ENCODE peak calls at places on chromosomes 3 and 15, in seven cellular contexts. One of them, this sample, is unnamed.

GRCh38 chr15:91922701-91923279 is 69.3 kb downstream of the SLCO3A1 start:
- DNase-seq in H1: no peak
- DNase-seq in mesendoderm: no peak
- DNase-seq in neuronal stem cell: no peak
- DNase-seq in H9: no peak
- DNase-seq in mesenchymal stem cell: no peak
- DNase-seq in trophoblast cell: no peak
- DNase-seq in this sample: no peak

GRCh38 chr15:93929375-93930094 is 301.8 kb upstream of the MCTP2 start:
- DNase-seq in mesenchymal stem cell: peak
- DNase-seq in H1: peak
- DNase-seq in neuronal stem cell: no peak
- DNase-seq in trophoblast cell: no peak
- DNase-seq in mesendoderm: peak
- DNase-seq in H9: peak
- DNase-seq in this sample: peak

GRCh38 chr3:17194116-17194515 is 309.4 kb downstream of the PLCL2 start:
- DNase-seq in H9: no peak
- DNase-seq in mesenchymal stem cell: no peak
- DNase-seq in H1: no peak
- DNase-seq in neuronal stem cell: no peak
- DNase-seq in trophoblast cell: no peak
- DNase-seq in mesendoderm: no peak
- DNase-seq in this sample: no peak

GRCh38 chr3:73081140-73081539 is 19.7 kb downstream of the EBLN2 start:
- DNase-seq in H1: no peak
- DNase-seq in H9: no peak
- DNase-seq in neuronal stem cell: no peak
- DNase-seq in mesendoderm: no peak
- DNase-seq in mesenchymal stem cell: no peak
- DNase-seq in trophoblast cell: no peak
- DNase-seq in this sample: no peak

GRCh38 chr15:41671656-41672636 is 11.7 kb downstream of the MGA start:
- DNase-seq in H9: no peak
- DNase-seq in H1: no peak
- DNase-seq in neuronal stem cell: no peak
- DNase-seq in trophoblast cell: no peak
- DNase-seq in mesenchymal stem cell: no peak
- DNase-seq in mesendoderm: no peak
- DNase-seq in this sample: no peak

GRCh38 chr3:114155370-114155821 is 23.5 kb downstream of the DRD3 start:
- DNase-seq in neuronal stem cell: no peak
- DNase-seq in trophoblast cell: peak
- DNase-seq in H9: peak
- DNase-seq in mesendoderm: peak
- DNase-seq in H1: no peak
- DNase-seq in mesenchymal stem cell: peak
- DNase-seq in this sample: peak

GRCh38 chr3:64655160-64655559 is 32.6 kb downstream of the ADAMTS9 start:
- DNase-seq in H1: no peak
- DNase-seq in neuronal stem cell: no peak
- DNase-seq in H9: no peak
- DNase-seq in mesendoderm: peak
- DNase-seq in mesenchymal stem cell: no peak
- DNase-seq in trophoblast cell: no peak
- DNase-seq in this sample: no peak

GRCh38 chr15:75452364-75452967 is 976 bp upstream of the SIN3A start:
- DNase-seq in H9: peak
- DNase-seq in trophoblast cell: peak
- DNase-seq in mesenchymal stem cell: peak
- DNase-seq in H1: no peak
- DNase-seq in mesendoderm: peak
- DNase-seq in neuronal stem cell: peak
- DNase-seq in this sample: peak

GRCh38 chr3:58474348-58474911 is 17.5 kb upstream of the KCTD6 start:
- DNase-seq in neuronal stem cell: no peak
- DNase-seq in mesenchymal stem cell: no peak
- DNase-seq in H9: no peak
- DNase-seq in mesendoderm: no peak
- DNase-seq in trophoblast cell: no peak
- DNase-seq in H1: no peak
- DNase-seq in this sample: no peak

GRCh38 chr3:16487506-16488175 is 25.9 kb downstream of the RFTN1 start:
- DNase-seq in H1: no peak
- DNase-seq in mesenchymal stem cell: no peak
- DNase-seq in mesendoderm: no peak
- DNase-seq in H9: no peak
- DNase-seq in trophoblast cell: no peak
- DNase-seq in neuronal stem cell: no peak
- DNase-seq in this sample: no peak

GRCh38 chr15:84570164-84570692 is 30.6 kb upstream of the ZSCAN2 start:
- DNase-seq in mesendoderm: peak
- DNase-seq in trophoblast cell: peak
- DNase-seq in mesenchymal stem cell: peak
- DNase-seq in H1: no peak
- DNase-seq in H9: no peak
- DNase-seq in neuronal stem cell: peak
- DNase-seq in this sample: no peak

GRCh38 chr15:71547066-71547465 is 263.3 kb upstream of the NR2E3 start:
- DNase-seq in mesendoderm: no peak
- DNase-seq in H1: no peak
- DNase-seq in H9: no peak
- DNase-seq in neuronal stem cell: no peak
- DNase-seq in trophoblast cell: no peak
- DNase-seq in mesenchymal stem cell: no peak
- DNase-seq in this sample: no peak

GRCh38 chr15:83306561-83306960 is 22.1 kb upstream of the BNC1 start:
- DNase-seq in H9: no peak
- DNase-seq in trophoblast cell: peak
- DNase-seq in mesenchymal stem cell: peak
- DNase-seq in mesendoderm: no peak
- DNase-seq in neuronal stem cell: no peak
- DNase-seq in H1: no peak
- DNase-seq in this sample: peak

GRCh38 chr15:83310521-83311456 is 26.3 kb upstream of the BNC1 start:
- DNase-seq in neuronal stem cell: no peak
- DNase-seq in H9: no peak
- DNase-seq in mesendoderm: no peak
- DNase-seq in mesenchymal stem cell: peak
- DNase-seq in trophoblast cell: no peak
- DNase-seq in H1: no peak
- DNase-seq in this sample: no peak

GRCh38 chr15:83308671-83309070 is 24.2 kb upstream of the BNC1 start:
- DNase-seq in neuronal stem cell: no peak
- DNase-seq in trophoblast cell: no peak
- DNase-seq in mesenchymal stem cell: no peak
- DNase-seq in H1: no peak
- DNase-seq in mesendoderm: no peak
- DNase-seq in H9: no peak
- DNase-seq in this sample: no peak

DNA sequence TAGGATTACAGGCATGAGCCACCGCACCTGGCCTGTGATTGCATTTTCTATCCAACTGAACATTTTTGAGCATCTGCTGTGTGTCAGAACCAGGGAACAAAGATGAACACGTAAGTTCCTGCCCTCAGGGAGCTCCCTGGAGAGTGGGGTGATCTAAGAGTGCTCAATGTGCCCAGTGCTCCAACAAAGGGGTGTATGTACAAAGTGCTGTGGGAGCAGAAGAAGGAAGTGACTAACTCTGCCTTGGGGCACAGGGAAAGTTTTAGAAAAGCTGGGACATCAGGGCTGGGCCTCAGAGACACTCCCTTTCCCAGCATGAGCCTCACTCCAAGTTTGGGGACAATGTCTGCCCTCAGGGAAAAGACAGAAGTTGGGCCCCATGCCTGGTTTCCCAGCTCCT is 27.6 kb upstream of the BNC1 start:
- DNase-seq in H9: no peak
- DNase-seq in neuronal stem cell: no peak
- DNase-seq in mesenchymal stem cell: no peak
- DNase-seq in H1: no peak
- DNase-seq in trophoblast cell: no peak
- DNase-seq in mesendoderm: no peak
- DNase-seq in this sample: no peak
- H4K8ac ChIP-seq in H9: no peak
- H4K8ac ChIP-seq in neuronal stem cell: no peak
- H4K8ac ChIP-seq in mesenchymal stem cell: no peak
- H4K8ac ChIP-seq in H1: no peak
- H4K8ac ChIP-seq in trophoblast cell: no peak
- H4K8ac ChIP-seq in mesendoderm: no peak
- H4K8ac ChIP-seq in this sample: no peak

GRCh38 chr3:131550562-131551188 is 47.9 kb upstream of the MRPL3 start:
- DNase-seq in mesenchymal stem cell: no peak
- DNase-seq in trophoblast cell: no peak
- DNase-seq in H9: no peak
- DNase-seq in H1: no peak
- DNase-seq in neuronal stem cell: no peak
- DNase-seq in mesendoderm: no peak
- DNase-seq in this sample: no peak

GRCh38 chr3:131549340-131549739 is 46.6 kb upstream of the MRPL3 start:
- DNase-seq in trophoblast cell: peak
- DNase-seq in mesenchymal stem cell: no peak
- DNase-seq in neuronal stem cell: no peak
- DNase-seq in H1: no peak
- DNase-seq in H9: no peak
- DNase-seq in mesendoderm: peak
- DNase-seq in this sample: no peak

GRCh38 chr3:131551761-131552160 is 49.0 kb upstream of the MRPL3 start:
- DNase-seq in H9: no peak
- DNase-seq in mesendoderm: no peak
- DNase-seq in H1: no peak
- DNase-seq in mesenchymal stem cell: no peak
- DNase-seq in trophoblast cell: no peak
- DNase-seq in neuronal stem cell: no peak
- DNase-seq in this sample: no peak

GRCh38 chr3:131555456-131555855 is 52.7 kb upstream of the MRPL3 start:
- DNase-seq in mesendoderm: no peak
- DNase-seq in trophoblast cell: no peak
- DNase-seq in H1: no peak
- DNase-seq in neuronal stem cell: no peak
- DNase-seq in mesenchymal stem cell: no peak
- DNase-seq in H9: no peak
- DNase-seq in this sample: no peak

DNA sequence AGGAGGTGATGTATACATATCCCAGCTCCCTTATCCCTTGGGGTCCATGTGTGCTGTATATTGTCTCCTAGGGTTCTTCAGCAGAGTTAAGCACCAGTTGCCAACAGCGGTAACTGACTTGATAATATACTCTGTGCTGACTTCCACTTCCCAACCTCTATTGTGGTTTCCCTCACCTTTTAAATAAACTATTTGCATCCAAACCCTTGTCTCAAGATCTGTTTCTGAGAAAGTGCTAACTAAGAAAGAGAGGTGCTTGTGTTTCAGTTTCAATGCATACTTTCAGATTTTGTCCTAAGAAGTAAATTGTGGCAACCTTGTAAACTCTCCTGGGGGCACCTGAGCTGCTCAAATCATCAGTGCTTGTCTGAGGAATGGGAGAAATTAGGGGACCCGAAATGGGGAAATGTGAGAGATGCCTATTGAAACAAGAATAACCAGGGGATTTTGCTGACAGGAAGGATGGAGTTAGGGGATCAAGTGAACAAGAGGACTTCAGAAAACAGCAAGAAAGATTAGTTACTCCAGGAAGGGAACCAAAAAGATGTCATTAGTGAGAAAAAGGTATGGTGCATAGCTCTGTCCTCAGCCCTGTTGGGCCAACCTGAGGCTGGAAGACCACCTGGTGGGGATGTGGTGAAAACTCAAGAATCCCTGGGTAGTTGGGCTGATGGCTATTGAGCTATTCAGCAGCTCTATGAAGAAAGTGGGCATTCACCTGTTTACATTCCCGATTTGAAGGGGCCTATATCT is 50.9 kb upstream of the MRPL3 start:
- DNase-seq in mesendoderm: no peak
- DNase-seq in mesenchymal stem cell: no peak
- DNase-seq in neuronal stem cell: no peak
- DNase-seq in trophoblast cell: no peak
- DNase-seq in H9: no peak
- DNase-seq in H1: no peak
- DNase-seq in this sample: no peak
- H4K8ac ChIP-seq in mesendoderm: no peak
- H4K8ac ChIP-seq in mesenchymal stem cell: no peak
- H4K8ac ChIP-seq in neuronal stem cell: no peak
- H4K8ac ChIP-seq in trophoblast cell: no peak
- H4K8ac ChIP-seq in H9: no peak
- H4K8ac ChIP-seq in H1: no peak
- H4K8ac ChIP-seq in this sample: no peak

DNA sequence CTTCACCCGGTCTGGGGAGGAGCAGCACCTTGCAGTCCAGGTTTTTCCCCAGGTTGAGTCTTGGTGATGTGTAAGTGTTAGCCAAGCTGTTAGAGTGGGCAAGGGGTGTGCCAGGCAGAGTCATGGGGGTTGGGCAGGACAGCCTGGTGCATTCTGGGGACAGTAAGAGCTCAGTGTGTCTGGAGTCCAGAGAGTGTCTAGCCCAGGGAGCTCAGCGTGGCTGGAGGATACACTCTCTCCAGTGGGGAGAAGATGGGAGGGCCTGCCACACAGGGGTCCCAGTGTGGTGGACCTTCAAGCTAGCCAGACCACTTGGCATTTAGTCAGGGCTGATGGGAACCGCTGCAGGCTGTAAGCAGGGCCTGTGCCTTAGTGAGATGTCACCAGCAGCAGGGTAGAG is 87.3 kb downstream of the AAGAB start:
- DNase-seq in H1: no peak
- DNase-seq in mesendoderm: no peak
- DNase-seq in neuronal stem cell: no peak
- DNase-seq in H9: no peak
- DNase-seq in mesenchymal stem cell: no peak
- DNase-seq in trophoblast cell: no peak
- DNase-seq in this sample: no peak
- H4K8ac ChIP-seq in H1: no peak
- H4K8ac ChIP-seq in mesendoderm: no peak
- H4K8ac ChIP-seq in neuronal stem cell: no peak
- H4K8ac ChIP-seq in H9: no peak
- H4K8ac ChIP-seq in mesenchymal stem cell: no peak
- H4K8ac ChIP-seq in trophoblast cell: no peak
- H4K8ac ChIP-seq in this sample: peak

GRCh38 chr3:50385741-50386140 is 26.4 kb upstream of the TMEM115 start:
- DNase-seq in H9: no peak
- DNase-seq in neuronal stem cell: no peak
- DNase-seq in trophoblast cell: no peak
- DNase-seq in mesendoderm: no peak
- DNase-seq in H1: no peak
- DNase-seq in mesenchymal stem cell: no peak
- DNase-seq in this sample: no peak

GRCh38 chr3:50383750-50384149 is 24.4 kb upstream of the TMEM115 start:
- DNase-seq in mesenchymal stem cell: no peak
- DNase-seq in H9: no peak
- DNase-seq in H1: no peak
- DNase-seq in trophoblast cell: no peak
- DNase-seq in mesendoderm: no peak
- DNase-seq in neuronal stem cell: no peak
- DNase-seq in this sample: no peak

GRCh38 chr3:50381315-50381714 is 22.0 kb upstream of the TMEM115 start:
- DNase-seq in H9: no peak
- DNase-seq in neuronal stem cell: no peak
- DNase-seq in H1: no peak
- DNase-seq in trophoblast cell: no peak
- DNase-seq in mesenchymal stem cell: no peak
- DNase-seq in mesendoderm: no peak
- DNase-seq in this sample: no peak

GRCh38 chr3:50380375-50381085 is 21.2 kb upstream of the TMEM115 start:
- DNase-seq in H1: no peak
- DNase-seq in mesenchymal stem cell: no peak
- DNase-seq in mesendoderm: no peak
- DNase-seq in neuronal stem cell: no peak
- DNase-seq in H9: no peak
- DNase-seq in trophoblast cell: no peak
- DNase-seq in this sample: no peak

GRCh38 chr3:50382271-50382670 is 22.9 kb upstream of the TMEM115 start:
- DNase-seq in mesendoderm: no peak
- DNase-seq in neuronal stem cell: no peak
- DNase-seq in trophoblast cell: no peak
- DNase-seq in mesenchymal stem cell: no peak
- DNase-seq in H9: no peak
- DNase-seq in H1: no peak
- DNase-seq in this sample: no peak
- H4K8ac ChIP-seq in mesendoderm: no peak
- H4K8ac ChIP-seq in neuronal stem cell: no peak
- H4K8ac ChIP-seq in trophoblast cell: no peak
- H4K8ac ChIP-seq in mesenchymal stem cell: no peak
- H4K8ac ChIP-seq in H9: no peak
- H4K8ac ChIP-seq in H1: no peak
- H4K8ac ChIP-seq in this sample: no peak

This sample was measured in IMR-90.